ENCODE peak calls at places on chromosomes 11 and 22, in eight cellular contexts. X is MM.1S, Y is GM23338, D is PC-9, Q is tibial artery, B is IMR-90, F is hepatocyte, C is ovary. P is an unnamed sample.

GRCh38 chr22:23384451-23384850 is 195.6 kb downstream of the IGLL1 start:
- DNase-seq in B (no peak), D (no peak), Q (peak; percentile 19), C (peak; percentile 76), X (no peak), F (no peak), Y (no peak), P (no peak)

GRCh38 chr22:43515411-43515810 is 103.6 kb downstream of the MPPED1 start:
- DNase-seq in B (no peak), C (no peak), D (no peak), Q (no peak), X (no peak), F (no peak), Y (no peak), P (no peak)

GRCh38 chr11:15170698-15171097 is 56.0 kb downstream of the INSC start:
- DNase-seq in C (no peak), B (no peak), D (no peak), Q (no peak), F (no peak), X (no peak), Y (no peak), P (no peak)

GRCh38 chr11:47185305-47186075 is 744 bp downstream of the PACSIN3 start:
- DNase-seq in Y (peak; percentile 97), C (peak; percentile 76), X (no peak), B (peak; percentile 37), F (peak; percentile 78), Q (no peak), D (peak; percentile 75), P (peak; percentile 78)

GRCh38 chr11:133928628-133929059 is 28.1 kb downstream of the IGSF9B start:
- DNase-seq in F (no peak), D (no peak), Y (peak; percentile 28), X (no peak), B (no peak), C (no peak), Q (no peak), P (peak; percentile 53)

GRCh38 chr11:45556851-45557707 is 108.3 kb downstream of the CHST1 start:
- DNase-seq in D (no peak), Y (no peak), C (no peak), X (no peak), B (no peak), F (no peak), Q (no peak), P (peak; percentile 43)

GRCh38 chr22:30806391-30806861 is 111.8 kb downstream of the OSBP2 start:
- DNase-seq in X (no peak), F (no peak), B (peak; percentile 67), Y (peak; percentile 60), C (no peak), D (peak; percentile 84), Q (no peak), P (peak; percentile 53)

GRCh38 chr11:102599642-102600261 is 25.4 kb downstream of the MMP20 start:
- DNase-seq in Q (no peak), Y (no peak), C (no peak), B (peak; percentile 95), X (no peak), D (peak; percentile 100), F (peak; percentile 72), P (peak; percentile 79)

GRCh38 chr11:13354335-13354734 is 76.7 kb downstream of the BMAL1 start:
- DNase-seq in Y (peak; percentile 76), D (no peak), C (no peak), B (peak; percentile 29), F (no peak), X (no peak), Q (no peak), P (no peak)

GRCh38 chr22:22770881-22771280 is 116.7 kb upstream of the IGLL5 start:
- DNase-seq in F (no peak), D (no peak), Y (no peak), Q (no peak), B (no peak), C (no peak), X (no peak), P (no peak)

DNA sequence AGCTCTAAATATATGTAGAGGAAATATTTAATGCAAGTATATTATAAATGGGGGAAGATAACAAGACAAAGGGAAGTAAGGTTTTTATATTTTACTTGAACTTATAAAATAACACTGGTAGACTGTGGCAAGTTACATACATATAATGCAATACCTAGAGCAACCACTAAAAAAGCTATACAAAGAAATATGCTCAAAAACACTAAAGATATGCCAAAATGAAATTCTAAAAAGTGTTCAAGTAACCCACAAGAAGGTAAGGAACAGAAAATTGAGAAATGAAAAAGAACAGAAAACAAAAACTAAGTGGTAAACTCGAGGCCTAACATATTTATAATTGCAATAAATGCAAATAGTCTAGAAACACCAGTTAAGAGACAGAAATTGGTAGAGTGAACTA is 32.5 kb downstream of the BTG4 start:
- DNase-seq in F (no peak), B (no peak), D (no peak), Q (no peak), C (no peak), Y (no peak), X (no peak), P (no peak)
- TF ChIP-seq CTCF in F (no peak), B (no peak), D (peak; percentile 12), Q (no peak), C (no peak), Y (no peak), X (peak; percentile 16), P (no peak)

GRCh38 chr11:75950141-75950540 is 135.1 kb downstream of the UVRAG start:
- DNase-seq in X (no peak), F (no peak), Y (no peak), Q (no peak), D (no peak), C (no peak), B (no peak), P (no peak)
- H3K27ac ChIP-seq in X (no peak overlapping the region), F (no peak overlapping the region), Y (no peak overlapping the region), Q (no peak overlapping the region), D (no peak overlapping the region), C (no peak overlapping the region), B (no peak overlapping the region), P (no peak overlapping the region)

GRCh38 chr11:79466411-79466810 is 25.6 kb upstream of the TENM4 start:
- DNase-seq in C (no peak), Q (no peak), B (peak; percentile 81), Y (no peak), D (no peak), X (no peak), F (peak; percentile 37), P (peak; percentile 45)

GRCh38 chr11:79465160-79465559 is 24.3 kb upstream of the TENM4 start:
- DNase-seq in X (no peak), C (no peak), Q (no peak), F (no peak), D (no peak), Y (no peak), B (no peak), P (no peak)

GRCh38 chr11:79456501-79456900 is 15.7 kb upstream of the TENM4 start:
- DNase-seq in F (no peak), Y (no peak), C (no peak), D (no peak), X (no peak), B (no peak), Q (no peak), P (no peak)

GRCh38 chr11:79458712-79459111 is 17.9 kb upstream of the TENM4 start:
- DNase-seq in F (no peak), D (no peak), Q (no peak), Y (no peak), X (peak; percentile 76), C (no peak), B (no peak), P (no peak)

DNA sequence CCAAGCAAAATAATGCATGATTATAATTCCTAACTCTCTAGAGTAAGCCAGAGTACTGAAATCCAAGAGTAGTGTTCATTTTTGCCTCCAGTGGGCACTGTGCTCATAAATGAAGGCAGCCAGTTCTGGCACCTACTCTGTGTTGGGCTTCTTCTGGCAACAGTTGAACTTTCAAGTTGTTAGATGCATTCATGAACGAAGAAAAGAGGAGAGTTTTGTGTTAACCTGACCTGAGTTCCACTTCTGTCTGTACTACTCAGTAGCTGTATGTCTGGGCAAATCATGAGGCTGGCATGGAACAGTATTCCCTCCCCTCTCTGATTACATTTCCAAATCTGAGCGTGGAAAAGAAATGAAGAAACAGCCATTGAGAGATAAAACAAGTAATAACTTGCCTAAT is 20.3 kb upstream of the TENM4 start:
- DNase-seq in Q (no peak), Y (peak; percentile 71), B (peak; percentile 51), X (peak; percentile 42), D (no peak), C (peak; percentile 38), F (peak; percentile 70), P (peak; percentile 38)
- TF ChIP-seq CTCF in Q (peak; percentile 46), Y (peak; percentile 75), B (peak; percentile 67), X (peak; percentile 65), D (peak; percentile 67), C (peak; percentile 61), F (peak; percentile 69), P (peak; percentile 55)

DNA sequence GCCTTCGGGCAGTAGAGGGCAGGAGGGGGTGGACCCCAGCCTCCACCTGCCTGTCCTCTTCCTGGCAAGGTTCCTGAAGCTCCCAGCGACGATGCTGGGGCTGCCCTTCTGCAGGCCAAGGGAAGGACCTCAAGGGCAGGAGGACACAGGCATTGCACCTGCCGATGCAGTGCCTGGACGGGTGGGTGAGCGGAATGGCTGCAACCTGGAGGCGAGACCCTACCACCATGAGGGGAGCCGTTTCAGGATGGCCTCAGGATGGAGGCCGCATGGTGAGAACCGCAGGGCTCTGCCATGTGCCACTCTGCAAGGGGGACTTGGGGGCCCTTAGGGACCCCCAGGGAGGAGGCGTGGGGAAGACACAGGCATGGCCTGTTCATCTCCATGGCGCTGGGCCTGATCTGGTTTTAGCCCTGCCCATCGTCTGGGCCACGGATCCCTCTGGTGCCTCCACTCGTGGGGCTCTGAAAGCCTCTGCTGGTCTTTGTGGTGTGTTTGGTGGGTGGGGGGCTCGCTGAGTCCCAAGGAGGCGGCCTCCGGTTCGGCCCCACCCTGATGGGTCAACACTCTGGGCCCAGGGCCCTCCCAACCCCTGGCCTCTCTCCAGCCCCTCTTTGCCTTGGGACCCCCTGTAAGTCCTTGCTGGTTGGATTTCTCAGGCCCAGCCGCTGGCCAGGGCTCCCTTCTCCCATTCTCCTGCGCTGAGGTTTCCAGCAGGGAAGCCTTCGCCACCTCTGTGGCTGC is 1.3 kb upstream of the LSP1 start:
- DNase-seq in Q (no peak), D (no peak), C (no peak), F (no peak), B (no peak), X (no peak), Y (no peak), P (no peak)
- H3K27ac ChIP-seq in Q (no peak overlapping the region), D (no peak overlapping the region), C (no peak overlapping the region), F (no peak overlapping the region), B (no peak overlapping the region), X (peak overlapping the region; percentile 100), Y (no peak overlapping the region), P (no peak overlapping the region)

DNA sequence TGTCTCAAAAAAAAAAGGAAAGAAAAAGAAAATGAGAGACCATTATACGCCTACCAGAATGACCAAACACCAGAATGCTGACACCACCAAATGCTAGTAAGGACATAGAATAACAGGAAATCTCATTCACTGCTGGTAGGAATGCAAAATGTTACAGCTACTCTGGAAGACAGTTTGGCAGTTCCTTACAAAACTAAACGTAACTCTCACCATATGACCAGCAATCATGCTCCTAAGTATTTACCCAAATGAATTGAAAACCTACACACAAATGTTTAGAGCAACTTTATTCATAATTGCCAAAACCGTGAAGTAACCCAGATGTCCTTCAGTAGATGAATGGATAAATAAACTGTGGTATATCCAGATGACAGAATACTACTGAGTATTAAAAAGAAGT is 7.2 kb downstream of the CHKA start:
- DNase-seq in B (peak; percentile 65), F (no peak), Y (no peak), D (no peak), C (no peak), X (no peak), Q (no peak), P (no peak)
- TF ChIP-seq CTCF in B (peak; percentile 34), F (peak; percentile 7), Y (no peak), D (no peak), C (no peak), X (no peak), Q (no peak), P (no peak)

GRCh38 chr11:3795131-3796092 is 1.9 kb downstream of the NUP98 start:
- DNase-seq in Y (no peak), F (no peak), D (no peak), B (no peak), C (no peak), X (no peak), Q (no peak), P (no peak)
- H3K27ac ChIP-seq in Y (peak overlapping the region; percentile 58), F (peak overlapping the region; percentile 94), D (no peak overlapping the region), B (no peak overlapping the region), C (no peak overlapping the region), X (no peak overlapping the region), Q (no peak overlapping the region), P (no peak overlapping the region)